ENCODE peak calls at places on chromosome X, in nine cellular contexts. D, R, T, A, O, J, P, B and L are unnamed samples.

GRCh38 chrX:72392042-72392441 is 86.3 kb upstream of the CITED1 start:
- DNase-seq in D (no peak), R (no peak), T (no peak), A (no peak), O (no peak), J (no peak), P (no peak), B (no peak), L (no peak)

GRCh38 chrX:37060999-37061398 is 52.8 kb downstream of the FAM47C start:
- DNase-seq in D (no peak), R (peak), T (no peak), A (no peak), O (no peak), J (peak), P (no peak), B (no peak), L (no peak)

GRCh38 chrX:18351774-18352173 is 2.7 kb downstream of the SCML2 start:
- DNase-seq in D (no peak), R (no peak), T (no peak), A (no peak), O (no peak), J (no peak), P (no peak), B (no peak), L (no peak)

GRCh38 chrX:71111141-71111843 is at the start of gene IL2RG:
- DNase-seq in D (no peak), R (no peak), T (peak), A (no peak), O (peak), J (no peak), P (no peak), B (peak), L (no peak)

GRCh38 chrX:120446503-120446902 is 22.6 kb downstream of the LAMP2 start:
- DNase-seq in D (no peak), R (peak), T (no peak), A (no peak), O (no peak), J (no peak), P (no peak), B (no peak), L (no peak)

GRCh38 chrX:40015693-40016092 is 82.1 kb downstream of the BCOR start:
- DNase-seq in D (no peak), R (no peak), T (no peak), A (no peak), O (no peak), J (no peak), P (no peak), B (no peak), L (no peak)

GRCh38 chrX:27619459-27619858 is 29.3 kb downstream of the DCAF8L2 start:
- DNase-seq in D (no peak), R (no peak), T (no peak), A (no peak), O (no peak), J (no peak), P (no peak), B (no peak), L (no peak)

GRCh38 chrX:105803891-105804290 is 18.4 kb upstream of the NRK start:
- DNase-seq in D (no peak), R (no peak), T (no peak), A (no peak), O (no peak), J (no peak), P (no peak), B (no peak), L (no peak)

GRCh38 chrX:39149761-39150160 is 348.5 kb downstream of the MID1IP1 start:
- DNase-seq in D (no peak), R (peak), T (peak), A (peak), O (peak), J (peak), P (peak), B (no peak), L (peak)

GRCh38 chrX:125387945-125388344 is 68.3 kb downstream of the TEX13C start:
- DNase-seq in D (no peak), R (no peak), T (no peak), A (no peak), O (no peak), J (no peak), P (no peak), B (no peak), L (no peak)

GRCh38 chrX:129793604-129794191 is 13.9 kb downstream of the SASH3 start:
- DNase-seq in D (no peak), R (no peak), T (no peak), A (no peak), O (no peak), J (no peak), P (no peak), B (no peak), L (no peak)

GRCh38 chrX:15142084-15142715 is 127.7 kb downstream of the ASB9 start:
- DNase-seq in D (no peak), R (no peak), T (no peak), A (no peak), O (no peak), J (no peak), P (no peak), B (no peak), L (no peak)

GRCh38 chrX:39509157-39509556 is 588.6 kb downstream of the BCOR start:
- DNase-seq in D (no peak), R (no peak), T (no peak), A (no peak), O (no peak), J (no peak), P (no peak), B (no peak), L (no peak)

GRCh38 chrX:23901805-23902204 is 5.9 kb downstream of the APOO start:
- DNase-seq in D (peak), R (peak), T (peak), A (no peak), O (peak), J (peak), P (no peak), B (peak), L (no peak)

GRCh38 chrX:153828308-153828707 is 2.0 kb downstream of the PDZD4 start:
- DNase-seq in D (no peak), R (no peak), T (no peak), A (no peak), O (no peak), J (no peak), P (no peak), B (no peak), L (no peak)

GRCh38 chrX:65035451-65035779 is 59.2 kb upstream of the ZC4H2 start:
- DNase-seq in D (no peak), R (no peak), T (no peak), A (no peak), O (peak), J (peak), P (peak), B (no peak), L (peak)

GRCh38 chrX:12949205-12949926 is 25.5 kb upstream of the TMSB4X start:
- DNase-seq in D (no peak), R (peak), T (no peak), A (no peak), O (no peak), J (no peak), P (no peak), B (no peak), L (no peak)

GRCh38 chrX:103101280-103102042 is 8.5 kb upstream of the NXF3 start:
- DNase-seq in D (no peak), R (peak), T (no peak), A (no peak), O (no peak), J (no peak), P (no peak), B (no peak), L (no peak)

GRCh38 chrX:85379174-85379907 is at the start of gene POF1B:
- DNase-seq in D (no peak), R (no peak), T (no peak), A (no peak), O (no peak), J (no peak), P (no peak), B (no peak), L (no peak)

GRCh38 chrX:5708209-5708608 is 520.5 kb downstream of the NLGN4X start:
- DNase-seq in D (no peak), R (no peak), T (no peak), A (no peak), O (no peak), J (no peak), P (no peak), B (no peak), L (no peak)

GRCh38 chrX:71102292-71102691 is 4.2 kb downstream of the CXorf65 start:
- DNase-seq in D (no peak), R (no peak), T (no peak), A (no peak), O (no peak), J (no peak), P (no peak), B (no peak), L (no peak)

GRCh38 chrX:21131346-21131745 is 242.9 kb upstream of the CNKSR2 start:
- DNase-seq in D (no peak), R (no peak), T (no peak), A (no peak), O (no peak), J (no peak), P (no peak), B (no peak), L (no peak)

GRCh38 chrX:40108959-40109287 is 11.2 kb upstream of the BCOR start:
- DNase-seq in D (no peak), R (no peak), T (peak), A (peak), O (no peak), J (peak), P (peak), B (no peak), L (no peak)

GRCh38 chrX:137878401-137878800 is 312.5 kb downstream of the ZIC3 start:
- DNase-seq in D (no peak), R (no peak), T (no peak), A (no peak), O (no peak), J (no peak), P (no peak), B (no peak), L (no peak)

GRCh38 chrX:48737213-48737938 is 24.2 kb upstream of the GLOD5 start:
- DNase-seq in D (peak), R (peak), T (peak), A (peak), O (peak), J (peak), P (peak), B (peak), L (peak)

GRCh38 chrX:45781901-45782553 is 581.4 kb upstream of the DIPK2B start:
- DNase-seq in D (no peak), R (no peak), T (no peak), A (no peak), O (no peak), J (no peak), P (no peak), B (no peak), L (no peak)

GRCh38 chrX:100264200-100264599 is 145.9 kb downstream of the PCDH19 start:
- DNase-seq in D (no peak), R (no peak), T (no peak), A (no peak), O (no peak), J (no peak), P (no peak), B (no peak), L (no peak)

GRCh38 chrX:6313356-6313755 is 84.7 kb upstream of the NLGN4X start:
- DNase-seq in D (no peak), R (no peak), T (no peak), A (no peak), O (no peak), J (no peak), P (no peak), B (no peak), L (no peak)

GRCh38 chrX:107574054-107574683 is 54.1 kb upstream of the PRPS1 start:
- DNase-seq in D (no peak), R (no peak), T (no peak), A (no peak), O (no peak), J (no peak), P (no peak), B (no peak), L (no peak)

GRCh38 chrX:101904996-101905395 is 26.8 kb downstream of the ZMAT1 start:
- DNase-seq in D (no peak), R (no peak), T (no peak), A (no peak), O (no peak), J (no peak), P (no peak), B (no peak), L (no peak)

GRCh38 chrX:12701625-12702024 is 89.6 kb upstream of the PRPS2 start:
- DNase-seq in D (peak), R (peak), T (no peak), A (peak), O (no peak), J (peak), P (peak), B (no peak), L (no peak)